ENCODE peak calls at places on chromosomes 12 and 14, in four cellular contexts. Q is stimulated activated CD4-positive, alpha-beta T cell treated with anti-CD3 and anti-CD28 coated beads, Interleukin-15, amount 100 ng/mL, for 24 hours; P is M059J; M is HCT116. H is an unnamed sample.

GRCh38 chr12:110577717-110578521 is 5.2 kb downstream of the PPTC7 start:
- DNase-seq in Q (peak), P (peak), M (peak), H (no peak)

GRCh38 chr12:4587108-4587507 is 25.1 kb downstream of the DYRK4 start:
- DNase-seq in Q (no peak), P (no peak), M (no peak), H (no peak)

GRCh38 chr12:4984971-4985370 is 58.7 kb upstream of the KCNA5 start:
- DNase-seq in Q (no peak), P (no peak), M (no peak), H (no peak)

GRCh38 chr14:81363746-81364400 is 36.3 kb downstream of the STON2 start:
- DNase-seq in Q (no peak), P (no peak), M (no peak), H (no peak)

GRCh38 chr12:114480309-114481199 is 74.6 kb upstream of the TBX5 start:
- DNase-seq in Q (no peak), P (no peak), M (no peak), H (no peak)

GRCh38 chr12:50572275-50572674 is 67.5 kb downstream of the DIP2B start:
- DNase-seq in Q (no peak), P (peak), M (no peak), H (no peak)

GRCh38 chr12:86723326-86723725 is 467.1 kb upstream of the MGAT4C start:
- DNase-seq in Q (no peak), P (peak), M (no peak), H (no peak)

GRCh38 chr14:103846008-103846568 is 1.3 kb downstream of the PPP1R13B start:
- DNase-seq in Q (no peak), P (no peak), M (no peak), H (no peak)

GRCh38 chr12:104094284-104094683 is 30.0 kb downstream of the HCFC2 start:
- DNase-seq in Q (no peak), P (no peak), M (no peak), H (no peak)

GRCh38 chr12:100823988-100824387 is 29.4 kb downstream of the ANO4 start:
- DNase-seq in Q (no peak), P (peak), M (peak), H (no peak)

GRCh38 chr14:22155582-22155981 is 433.4 kb downstream of the DAD1 start:
- DNase-seq in Q (no peak), P (no peak), M (no peak), H (no peak)

GRCh38 chr12:65720136-65720535 is 104.1 kb upstream of the HMGA2 start:
- DNase-seq in Q (no peak), P (peak), M (peak), H (no peak)

GRCh38 chr14:69441948-69442347 is 42.6 kb upstream of the PLEKHD1 start:
- DNase-seq in Q (no peak), P (no peak), M (no peak), H (no peak)

GRCh38 chr12:111596985-111597730 is 2.0 kb downstream of the ATXN2 start:
- DNase-seq in Q (peak), P (peak), M (peak), H (peak)

GRCh38 chr14:61420326-61420725 is 98.9 kb downstream of the PRKCH start:
- DNase-seq in Q (peak), P (peak), M (peak), H (no peak)